ENCODE peak calls at places on chromosomes 6 and 20, in six cellular contexts. X, Z, Q, T, E and N are unnamed samples.

GRCh38 chr6:37860226-37860839 is 40.8 kb downstream of the ZFAND3 start:
- DNase-seq in E (peak), Q (peak), T (peak), Z (peak), X (no peak), N (peak)

GRCh38 chr6:118650500-118651281 is 700 bp downstream of the CEP85L start:
- DNase-seq in X (peak), E (no peak), Q (peak), T (peak), Z (peak), N (peak)

GRCh38 chr20:59776626-59777320 is 156.7 kb downstream of the SYCP2 start:
- DNase-seq in Z (no peak), T (no peak), E (no peak), Q (no peak), X (no peak), N (no peak)

GRCh38 chr20:51955756-51956155 is 153.4 kb upstream of the SALL4 start:
- DNase-seq in Q (no peak), Z (peak), X (no peak), T (peak), E (peak), N (peak)

GRCh38 chr20:24704899-24705298 is 235.5 kb downstream of the SYNDIG1 start:
- DNase-seq in X (no peak), Z (no peak), T (no peak), E (no peak), Q (no peak), N (no peak)

GRCh38 chr6:19848465-19848864 is 11.3 kb downstream of the ID4 start:
- DNase-seq in Q (no peak), X (no peak), Z (no peak), T (no peak), E (no peak), N (no peak)

GRCh38 chr20:62716198-62716940 is 7.7 kb downstream of the NTSR1 start:
- DNase-seq in E (no peak), X (no peak), Q (no peak), Z (peak), T (peak), N (no peak)

GRCh38 chr6:63844287-63844686 is 208.7 kb downstream of the PHF3 start:
- DNase-seq in Q (no peak), Z (peak), E (peak), T (peak), X (no peak), N (peak)

GRCh38 chr6:158991017-158991723 is 8.8 kb downstream of the RSPH3 start:
- DNase-seq in Q (no peak), Z (peak), X (no peak), E (no peak), T (no peak), N (no peak)

GRCh38 chr20:23142162-23143050 is 56.3 kb upstream of the CD93 start:
- DNase-seq in T (no peak), Z (no peak), X (peak), E (no peak), Q (peak), N (no peak)

GRCh38 chr20:50824137-50824536 is 29.3 kb downstream of the BCAS4 start:
- DNase-seq in Q (peak), E (peak), T (peak), Z (peak), X (no peak), N (peak)

GRCh38 chr6:25452027-25452426 is 172.9 kb downstream of the CARMIL1 start:
- DNase-seq in E (no peak), Q (no peak), X (no peak), T (no peak), Z (no peak), N (no peak)

GRCh38 chr6:123771126-123771525 is 32.5 kb upstream of the NKAIN2 start:
- DNase-seq in Q (no peak), E (no peak), Z (no peak), T (peak), X (no peak), N (no peak)

GRCh38 chr20:25538838-25539665 is 46.3 kb downstream of the NINL start:
- DNase-seq in Q (no peak), T (no peak), Z (no peak), E (no peak), X (peak), N (no peak)

GRCh38 chr6:167394820-167395219 is 69.9 kb downstream of the TTLL2 start:
- DNase-seq in Z (no peak), Q (no peak), X (no peak), E (no peak), T (no peak), N (no peak)

GRCh38 chr20:56249244-56249955 is 868 bp downstream of the MC3R start:
- DNase-seq in T (no peak), Z (peak), Q (no peak), E (no peak), X (no peak), N (no peak)

GRCh38 chr6:44606506-44606905 is 219.0 kb downstream of the CDC5L start:
- DNase-seq in E (no peak), X (no peak), Z (peak), T (no peak), Q (no peak), N (no peak)

GRCh38 chr20:12649234-12649633 is 359.5 kb upstream of the SPTLC3 start:
- DNase-seq in T (no peak), E (no peak), Q (no peak), Z (no peak), X (no peak), N (no peak)

GRCh38 chr6:11848852-11849731 is 70.5 kb upstream of the ADTRP start:
- DNase-seq in E (peak), T (peak), Z (peak), X (no peak), Q (no peak), N (peak)

DNA sequence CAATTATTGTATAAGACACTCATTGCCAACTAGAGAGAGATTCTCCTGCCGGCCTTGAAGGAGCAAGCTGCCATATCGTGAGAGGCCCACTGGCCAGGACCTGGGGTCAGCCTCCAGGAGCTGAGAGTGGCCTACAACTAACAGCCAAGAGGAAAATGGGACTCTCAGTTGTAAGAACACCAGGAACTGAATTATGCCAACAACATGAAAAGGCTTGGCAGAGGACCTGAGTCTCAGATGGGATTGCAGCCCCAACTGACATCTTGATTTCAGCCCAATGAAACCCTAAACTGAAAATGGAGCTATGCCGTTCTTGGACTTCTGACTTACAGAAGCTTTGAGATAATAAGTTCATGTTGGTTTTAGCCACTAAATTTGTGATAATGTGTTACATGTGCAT is 193.5 kb upstream of the LRFN2 start:
- DNase-seq in Z (no peak), X (no peak), T (no peak), Q (no peak), E (no peak), N (no peak)
- H3K4me3 ChIP-seq in Z (no peak), X (no peak), T (no peak), Q (no peak), E (no peak), N (no peak)

GRCh38 chr6:67966830-67967229 is 668.3 kb upstream of the ADGRB3 start:
- DNase-seq in Z (no peak), T (no peak), X (no peak), Q (no peak), E (no peak), N (no peak)
- H3K4me3 ChIP-seq in Z (no peak), T (no peak), X (no peak), Q (no peak), E (no peak), N (no peak)

GRCh38 chr6:136502791-136503190 is 47.4 kb downstream of the MAP7 start:
- DNase-seq in X (no peak), Q (no peak), T (no peak), E (no peak), Z (no peak), N (peak)

GRCh38 chr6:136501514-136501913 is 48.7 kb downstream of the MAP7 start:
- DNase-seq in E (no peak), T (no peak), X (no peak), Z (no peak), Q (no peak), N (no peak)

GRCh38 chr6:136500414-136500813 is 49.8 kb downstream of the MAP7 start:
- DNase-seq in X (no peak), Z (no peak), Q (no peak), T (no peak), E (no peak), N (no peak)

GRCh38 chr6:136501081-136501480 is 49.1 kb downstream of the MAP7 start:
- DNase-seq in E (no peak), Q (no peak), T (no peak), Z (no peak), X (no peak), N (no peak)

GRCh38 chr6:136503303-136503702 is 46.9 kb downstream of the MAP7 start:
- DNase-seq in E (no peak), T (no peak), Q (no peak), X (no peak), Z (no peak), N (no peak)
- H3K4me3 ChIP-seq in E (no peak), T (no peak), Q (no peak), X (no peak), Z (no peak), N (no peak)

DNA sequence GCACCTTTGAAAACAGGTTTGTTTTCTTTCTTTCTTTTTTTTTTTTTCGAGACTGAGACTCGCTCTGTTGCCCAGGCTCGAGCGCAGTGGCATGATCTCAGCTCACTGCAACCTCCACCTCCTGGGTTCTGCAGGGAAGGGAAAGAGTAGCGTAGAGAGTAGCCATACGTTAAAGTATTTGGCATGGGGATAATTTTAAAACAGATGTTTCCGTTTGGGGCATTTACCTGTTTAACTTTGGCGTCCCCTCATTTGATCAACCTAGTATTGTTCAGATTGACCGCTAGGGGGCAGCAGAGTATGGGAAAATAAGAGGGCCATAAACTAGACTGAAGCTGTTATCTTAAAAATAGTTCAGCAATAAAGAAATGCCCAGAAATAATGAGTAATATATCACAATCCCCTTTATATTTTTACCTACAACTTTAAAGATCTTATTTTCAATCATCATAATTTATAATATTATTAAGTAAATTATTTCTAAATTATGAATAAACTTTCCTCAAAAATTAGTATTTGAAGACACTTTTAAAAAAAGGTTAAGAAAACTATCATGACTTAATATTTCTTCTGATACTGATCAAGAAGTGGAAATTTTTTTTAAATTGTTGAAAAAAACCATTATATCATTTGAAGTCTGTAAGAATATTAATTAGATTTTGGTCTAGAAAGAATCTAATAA is 7.6 kb upstream of the TAAR9 start:
- DNase-seq in T (peak), Z (peak), Q (peak), E (peak), X (peak), N (peak)
- H3K4me3 ChIP-seq in T (no peak), Z (no peak), Q (no peak), E (no peak), X (no peak), N (no peak)

GRCh38 chr6:30002871-30003270 is 58.2 kb upstream of the POLR1H start:
- DNase-seq in Q (no peak), T (peak), X (no peak), Z (peak), E (no peak), N (peak)

GRCh38 chr6:30009113-30009512 is 52.0 kb upstream of the POLR1H start:
- DNase-seq in E (no peak), T (no peak), X (no peak), Z (no peak), Q (no peak), N (no peak)

GRCh38 chr6:30006170-30007131 is 54.6 kb upstream of the POLR1H start:
- DNase-seq in E (no peak), Z (no peak), Q (peak), T (peak), X (peak), N (no peak)

GRCh38 chr6:30005482-30005881 is 55.6 kb upstream of the POLR1H start:
- DNase-seq in E (no peak), X (no peak), Q (no peak), T (no peak), Z (no peak), N (no peak)

GRCh38 chr6:30007132-30007764 is 53.8 kb upstream of the POLR1H start:
- DNase-seq in Q (no peak), T (no peak), X (peak), E (no peak), Z (no peak), N (no peak)
- H3K4me3 ChIP-seq in Q (peak), T (peak), X (peak), E (no peak), Z (peak), N (no peak)